ENCODE peak calls at places on chromosomes 4 and X, in eight cellular contexts. L is H1, B is ovary, O is HCT116, K is right lobe of liver, H is prostate gland, A is heart left ventricle, U is body of pancreas. G is an unnamed sample.

GRCh38 chrX:30580641-30581040 is 3.1 kb upstream of the TASL start:
- DNase-seq in L (no peak), B (no peak), O (no peak), K (no peak), H (no peak), A (no peak), U (no peak), G (no peak)

GRCh38 chrX:68681443-68681941 is 34.0 kb downstream of the STARD8 start:
- DNase-seq in L (no peak), B (no peak), O (no peak), K (no peak), H (no peak), A (no peak), U (no peak), G (no peak)

GRCh38 chrX:101051153-101051548 is 760 bp downstream of the TRMT2B start:
- DNase-seq in L (peak; percentile 1), B (no peak), O (no peak), K (peak; percentile 35), H (peak; percentile 3), A (peak; percentile 27), U (no peak), G (no peak)

GRCh38 chrX:65926095-65927019 is 113.5 kb downstream of the VSIG4 start:
- DNase-seq in L (no peak), B (no peak), O (no peak), K (no peak), H (no peak), A (no peak), U (no peak), G (no peak)

GRCh38 chrX:133418588-133418987 is 3.3 kb upstream of the GPC4 start:
- DNase-seq in L (no peak), B (no peak), O (no peak), K (no peak), H (no peak), A (no peak), U (no peak), G (no peak)

GRCh38 chr4:186726440-186727148 is 2.9 kb upstream of the FAT1 start:
- DNase-seq in L (no peak), B (peak; percentile 84), O (peak; percentile 56), K (peak; percentile 61), H (peak; percentile 76), A (peak; percentile 74), U (peak; percentile 86), G (peak; percentile 45)

GRCh38 chr4:156388826-156389225 is 435.2 kb upstream of the CTSO start:
- DNase-seq in L (no peak), B (no peak), O (no peak), K (no peak), H (no peak), A (no peak), U (no peak), G (no peak)

GRCh38 chr4:141002323-141002805 is 130.9 kb downstream of the RNF150 start:
- DNase-seq in L (no peak), B (no peak), O (no peak), K (no peak), H (no peak), A (peak; percentile 50), U (no peak), G (no peak)

GRCh38 chr4:170589597-170590191 is 499.9 kb upstream of the AADAT start:
- DNase-seq in L (no peak), B (no peak), O (peak; percentile 51), K (no peak), H (no peak), A (no peak), U (no peak), G (no peak)

GRCh38 chr4:75169020-75169814 is 236.3 kb downstream of the PARM1 start:
- DNase-seq in L (no peak), B (no peak), O (no peak), K (no peak), H (no peak), A (no peak), U (no peak), G (no peak)

GRCh38 chr4:2948895-2949781 is 14.1 kb downstream of the NOP14 start:
- DNase-seq in L (no peak), B (no peak), O (peak; percentile 22), K (peak; percentile 53), H (no peak), A (no peak), U (peak; percentile 61), G (no peak)

GRCh38 chr4:86749121-86749520 is 100.1 kb downstream of the SLC10A6 start:
- DNase-seq in L (no peak), B (no peak), O (no peak), K (no peak), H (no peak), A (no peak), U (no peak), G (no peak)

GRCh38 chr4:86825511-86825910 is 23.7 kb downstream of the SLC10A6 start:
- DNase-seq in L (no peak), B (no peak), O (no peak), K (no peak), H (no peak), A (no peak), U (no peak), G (no peak)

GRCh38 chr4:17544831-17545234 is 29.9 kb downstream of the CLRN2 start:
- DNase-seq in L (no peak), B (no peak), O (no peak), K (no peak), H (peak; percentile 46), A (no peak), U (no peak), G (no peak)

GRCh38 chr4:174528226-174528625 is 5.9 kb upstream of the HPGD start:
- DNase-seq in L (no peak), B (no peak), O (no peak), K (no peak), H (no peak), A (no peak), U (no peak), G (no peak)

GRCh38 chr4:142121951-142122350 is 485.6 kb downstream of the IL15 start:
- DNase-seq in L (no peak), B (no peak), O (no peak), K (no peak), H (no peak), A (no peak), U (no peak), G (no peak)

GRCh38 chr4:182062936-182063335 is 180.3 kb upstream of the TENM3 start:
- DNase-seq in L (no peak), B (no peak), O (no peak), K (no peak), H (no peak), A (no peak), U (no peak), G (no peak)

GRCh38 chrX:26613951-26614350 is 398.0 kb downstream of the MAGEB5 start:
- DNase-seq in L (no peak), B (no peak), O (no peak), K (no peak), H (no peak), A (no peak), U (no peak), G (no peak)

GRCh38 chr4:185142911-185143595 is at the start of gene SLC25A4:
- DNase-seq in L (no peak), B (peak; percentile 89), O (peak; percentile 28), K (peak; percentile 92), H (peak; percentile 83), A (peak; percentile 95), U (peak; percentile 92), G (peak; percentile 74)
- TF ChIP-seq POLR2A in L (peak; percentile 93), B (peak; percentile 84), O (peak; percentile 96), K (peak; percentile 99), H (peak; percentile 93), A (peak; percentile 99), U (peak; percentile 98), G (peak; percentile 94)

GRCh38 chrX:53715336-53715924 is 28.9 kb upstream of the HUWE1 start:
- DNase-seq in L (no peak), B (no peak), O (no peak), K (no peak), H (no peak), A (no peak), U (no peak), G (no peak)

GRCh38 chrX:53716328-53717088 is 30.0 kb upstream of the HUWE1 start:
- DNase-seq in L (no peak), B (no peak), O (no peak), K (no peak), H (no peak), A (no peak), U (no peak), G (no peak)

GRCh38 chrX:53713987-53714579 is 27.6 kb upstream of the HUWE1 start:
- DNase-seq in L (no peak), B (no peak), O (no peak), K (no peak), H (no peak), A (no peak), U (no peak), G (no peak)

GRCh38 chrX:53717205-53717604 is 30.7 kb upstream of the HUWE1 start:
- DNase-seq in L (no peak), B (no peak), O (no peak), K (no peak), H (no peak), A (no peak), U (no peak), G (no peak)

DNA sequence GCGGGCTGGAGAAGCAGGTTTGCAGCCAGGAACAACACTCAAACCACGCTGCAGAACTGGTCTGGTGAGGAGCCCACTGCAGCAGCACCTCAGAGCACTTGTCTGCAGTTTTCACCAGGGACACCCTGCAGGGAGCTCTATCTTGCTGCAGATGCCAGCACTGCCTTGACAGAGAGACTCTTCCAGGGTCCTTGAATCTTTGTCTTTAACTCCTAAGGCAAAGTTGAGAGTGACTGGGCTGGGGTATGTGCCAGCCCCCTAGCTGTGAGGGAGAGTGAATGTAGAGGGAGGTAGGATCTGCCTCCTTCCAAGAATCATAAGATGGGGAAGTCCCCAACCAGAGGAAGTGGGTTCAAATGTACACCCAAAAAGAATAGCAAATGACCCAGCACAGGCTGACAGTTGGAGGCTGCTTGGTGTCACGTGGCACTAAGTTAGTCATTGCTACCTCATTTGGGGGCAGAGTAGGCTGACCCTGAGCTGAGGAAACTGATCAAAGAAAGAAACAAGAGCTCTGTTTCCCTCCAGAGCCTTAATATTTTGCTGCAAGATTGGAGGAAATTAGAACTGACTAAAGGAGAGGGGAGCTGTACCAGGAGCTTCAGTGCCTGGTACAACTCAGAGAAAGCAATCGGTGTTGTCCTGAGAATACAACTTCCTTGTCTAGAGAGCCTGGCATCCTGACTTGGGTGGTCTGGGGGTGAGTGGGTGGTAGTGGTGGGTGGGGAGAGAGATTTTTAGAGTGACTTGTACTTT is 28.2 kb upstream of the HUWE1 start:
- DNase-seq in L (no peak), B (no peak), O (peak; percentile 4), K (no peak), H (peak; percentile 62), A (no peak), U (peak; percentile 25), G (no peak)
- H3K4me1 ChIP-seq in L (no peaks in the 10 kb centered on the region), B (no peaks in the 10 kb centered on the region), O (peaks cover 20% of the 10 kb centered on the region), K (no peaks in the 10 kb centered on the region), H (no peaks in the 10 kb centered on the region), A (no peaks in the 10 kb centered on the region), U (no peaks in the 10 kb centered on the region), G (no peaks in the 10 kb centered on the region)

GRCh38 chrX:71111141-71111843 is at the start of gene IL2RG:
- DNase-seq in L (no peak), B (no peak), O (no peak), K (no peak), H (no peak), A (no peak), U (no peak), G (no peak)
- H3K4me3 ChIP-seq in L (no peak within 1 kb of the TSS), B (no peak within 1 kb of the TSS), O (no peak within 1 kb of the TSS), K (no peak within 1 kb of the TSS), H (no peak within 1 kb of the TSS), A (no peak within 1 kb of the TSS), U (no peak within 1 kb of the TSS), G (no peak within 1 kb of the TSS)

GRCh38 chr4:146179784-146180405 is 4.4 kb downstream of the LSM6 start:
- DNase-seq in L (no peak), B (no peak), O (no peak), K (no peak), H (no peak), A (no peak), U (no peak), G (no peak)

GRCh38 chr4:146175541-146176453 is at the start of gene LSM6:
- DNase-seq in L (peak; percentile 25), B (peak; percentile 89), O (peak; percentile 67), K (peak; percentile 94), H (peak; percentile 90), A (peak; percentile 91), U (peak; percentile 93), G (peak; percentile 88)
- TF ChIP-seq POLR2A in L (peak; percentile 60), B (peak; percentile 66), O (no peak), K (peak; percentile 70), H (peak; percentile 47), A (peak; percentile 74), U (peak; percentile 21), G (peak; percentile 75)

G was measured in uterus.